ENCODE peak calls at places on chromosomes 13 and 19, in seven cellular contexts. P, Y, N, B, V, K and G are unnamed samples.
A peak's percentile ranks its signal among the peaks of the same experiment; 100 is the strongest.

GRCh38 chr19:41341669-41342490 is 11.8 kb downstream of the TGFB1 start:
- DNase-seq in P (no peak), Y (no peak), N (no peak), B (no peak), V (no peak), K (no peak), G (no peak)

GRCh38 chr19:54391589-54392061 is 23.6 kb upstream of the TTYH1 start:
- DNase-seq in P (no peak), Y (no peak), N (no peak), B (peak; percentile 41), V (no peak), K (no peak), G (no peak)

GRCh38 chr13:77833331-77833863 is 85.2 kb downstream of the EDNRB start:
- DNase-seq in P (peak; percentile 18), Y (no peak), N (no peak), B (no peak), V (no peak), K (no peak), G (no peak)

GRCh38 chr13:93963266-93964131 is 516.0 kb downstream of the DCT start:
- DNase-seq in P (no peak), Y (no peak), N (no peak), B (peak; percentile 46), V (no peak), K (no peak), G (no peak)

GRCh38 chr13:101523732-101524131 is 71.3 kb downstream of the ITGBL1 start:
- DNase-seq in P (no peak), Y (no peak), N (no peak), B (no peak), V (no peak), K (no peak), G (no peak)

GRCh38 chr13:39149896-39150295 is 111.6 kb downstream of the NHLRC3 start:
- DNase-seq in P (no peak), Y (no peak), N (no peak), B (no peak), V (no peak), K (no peak), G (no peak)

GRCh38 chr13:40665754-40666057 is 735 bp downstream of the FOXO1 start:
- DNase-seq in P (no peak), Y (no peak), N (no peak), B (no peak), V (no peak), K (no peak), G (no peak)

GRCh38 chr19:8001995-8002849 is 3.2 kb downstream of the ELAVL1 start:
- DNase-seq in P (peak; percentile 67), Y (peak; percentile 65), N (peak; percentile 85), B (peak; percentile 71), V (peak; percentile 88), K (no peak), G (peak; percentile 87)

GRCh38 chr13:32587014-32587773 is 942 bp downstream of the PDS5B start:
- DNase-seq in P (peak; percentile 70), Y (peak; percentile 79), N (peak; percentile 82), B (peak; percentile 38), V (peak; percentile 85), K (no peak), G (peak; percentile 84)

GRCh38 chr13:20312292-20312691 is 80.2 kb upstream of the GJB6 start:
- DNase-seq in P (no peak), Y (no peak), N (no peak), B (no peak), V (no peak), K (no peak), G (no peak)

GRCh38 chr19:34319785-34320184 is 45.2 kb upstream of the GPI start:
- DNase-seq in P (peak; percentile 28), Y (no peak), N (no peak), B (no peak), V (no peak), K (no peak), G (no peak)

GRCh38 chr13:42395066-42395821 is 123.3 kb downstream of the AKAP11 start:
- DNase-seq in P (no peak), Y (no peak), N (no peak), B (no peak), V (no peak), K (no peak), G (no peak)

GRCh38 chr19:42199440-42200115 is 17.9 kb downstream of the DEDD2 start:
- DNase-seq in P (no peak), Y (peak; percentile 43), N (peak; percentile 46), B (no peak), V (peak; percentile 75), K (no peak), G (no peak)

GRCh38 chr19:52188822-52189744 is 769 bp upstream of the PPP2R1A start:
- DNase-seq in P (no peak), Y (peak; percentile 70), N (no peak), B (peak; percentile 11), V (peak; percentile 100), K (peak; percentile 100), G (no peak)

GRCh38 chr19:2841858-2842574 is 741 bp downstream of the ZNF555 start:
- DNase-seq in P (no peak), Y (no peak), N (no peak), B (no peak), V (no peak), K (no peak), G (no peak)

GRCh38 chr13:44854264-44855060 is 134.8 kb downstream of the NUFIP1 start:
- DNase-seq in P (no peak), Y (peak; percentile 94), N (peak; percentile 56), B (no peak), V (no peak), K (no peak), G (no peak)

GRCh38 chr19:38417544-38418506 is 8.2 kb downstream of the RASGRP4 start:
- DNase-seq in P (peak; percentile 21), Y (no peak), N (peak; percentile 73), B (peak; percentile 74), V (peak; percentile 79), K (no peak), G (peak; percentile 44)

GRCh38 chr13:42272115-42272756 is at the start of gene AKAP11:
- DNase-seq in P (peak; percentile 28), Y (peak; percentile 26), N (peak; percentile 60), B (peak; percentile 15), V (peak; percentile 69), K (no peak), G (no peak)

GRCh38 chr13:41224113-41225110 is 30.0 kb upstream of the KBTBD7 start:
- DNase-seq in P (no peak), Y (no peak), N (no peak), B (no peak), V (no peak), K (no peak), G (no peak)

GRCh38 chr19:10835754-10836477 is at the start of gene TMED1:
- DNase-seq in P (peak; percentile 100), Y (peak; percentile 88), N (peak; percentile 99), B (peak; percentile 99), V (peak; percentile 100), K (no peak), G (peak; percentile 100)

GRCh38 chr19:10832659-10833296 is 3.2 kb downstream of the TMED1 start:
- DNase-seq in P (no peak), Y (no peak), N (no peak), B (no peak), V (peak; percentile 58), K (no peak), G (no peak)

GRCh38 chr19:10831980-10832658 is 3.9 kb downstream of the TMED1 start:
- DNase-seq in P (no peak), Y (no peak), N (no peak), B (no peak), V (no peak), K (no peak), G (no peak)

GRCh38 chr19:10836478-10837325 is 690 bp upstream of the TMED1 start:
- DNase-seq in P (peak; percentile 86), Y (no peak), N (peak; percentile 88), B (peak; percentile 93), V (peak; percentile 89), K (no peak), G (peak; percentile 90)

GRCh38 chr19:10835089-10835753 is 791 bp downstream of the TMED1 start:
- DNase-seq in P (no peak), Y (peak; percentile 100), N (no peak), B (no peak), V (no peak), K (no peak), G (no peak)
- TF ChIP-seq POLR2A in P (no peak), Y (no peak), N (no peak), B (no peak), V (no peak), K (no peak), G (peak; percentile 15)

GRCh38 chr19:48514123-48514458 is 2.5 kb upstream of the LMTK3 start:
- DNase-seq in P (no peak), Y (no peak), N (no peak), B (no peak), V (no peak), K (no peak), G (no peak)
- H3K4me3 ChIP-seq in P (no peak overlapping the region), Y (no peak overlapping the region), N (peak overlapping the region; percentile 71), B (no peak overlapping the region), V (no peak overlapping the region), K (no peak overlapping the region), G (no peak overlapping the region)

GRCh38 chr19:18650468-18651001 is 13.7 kb downstream of the KLHL26 start:
- DNase-seq in P (peak; percentile 76), Y (no peak), N (peak; percentile 82), B (no peak), V (no peak), K (no peak), G (peak; percentile 82)

GRCh38 chr19:18647807-18648206 is 11.0 kb downstream of the KLHL26 start:
- DNase-seq in P (no peak), Y (no peak), N (no peak), B (no peak), V (no peak), K (no peak), G (no peak)

GRCh38 chr19:18650048-18650435 is 13.2 kb downstream of the KLHL26 start:
- DNase-seq in P (peak; percentile 51), Y (no peak), N (peak; percentile 80), B (no peak), V (no peak), K (no peak), G (peak; percentile 67)

GRCh38 chr19:18648971-18649310 is 12.1 kb downstream of the KLHL26 start:
- DNase-seq in P (no peak), Y (no peak), N (no peak), B (no peak), V (no peak), K (no peak), G (no peak)

DNA sequence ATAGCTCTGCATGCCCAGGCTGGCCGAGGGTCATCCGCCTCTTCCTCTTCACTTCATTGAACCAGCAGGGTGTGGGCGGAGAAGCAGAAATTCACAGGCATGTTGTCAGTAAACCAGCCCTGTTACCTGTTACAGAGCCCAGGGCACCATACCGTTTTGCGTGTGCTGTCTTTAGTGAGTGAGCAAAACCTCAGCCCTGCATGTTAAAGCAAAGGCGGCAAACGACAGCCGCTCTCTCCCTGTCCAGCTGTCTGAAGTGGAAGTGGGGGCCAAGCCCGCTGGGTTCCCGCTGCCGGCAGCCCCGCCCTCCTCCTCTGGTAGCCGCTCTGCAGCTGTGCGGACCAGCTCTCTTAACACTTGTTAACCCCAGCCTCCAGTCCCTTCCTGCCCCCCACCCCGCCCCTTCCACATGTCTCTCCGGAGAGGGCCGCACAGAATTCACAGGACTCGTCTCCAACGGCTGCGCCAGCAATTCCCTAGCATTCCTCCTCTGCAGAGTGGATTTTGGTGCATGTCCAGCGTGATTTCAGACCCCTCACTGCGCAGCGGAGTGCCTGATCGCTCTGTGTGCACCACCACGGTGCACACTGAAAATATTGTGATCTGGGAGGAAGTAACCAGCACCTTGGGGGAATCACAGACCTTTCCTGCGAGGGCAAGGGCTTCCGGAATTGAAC is 12.7 kb downstream of the KLHL26 start:
- DNase-seq in P (peak; percentile 66), Y (no peak), N (peak; percentile 86), B (no peak), V (no peak), K (no peak), G (peak; percentile 65)
- H3K4me1 ChIP-seq in P (no peaks in the 10 kb centered on the region), Y (peaks cover 4% of the 10 kb centered on the region), N (peaks cover 40% of the 10 kb centered on the region), B (no peaks in the 10 kb centered on the region), V (no peaks in the 10 kb centered on the region), K (peaks cover 44% of the 10 kb centered on the region), G (peaks cover 20% of the 10 kb centered on the region)

GRCh38 chr19:15244808-15245207 is 12.6 kb upstream of the EPHX3 start:
- DNase-seq in P (no peak), Y (no peak), N (no peak), B (no peak), V (no peak), K (no peak), G (no peak)
- TF ChIP-seq POLR2A in P (no peak), Y (no peak), N (no peak), B (no peak), V (no peak), K (no peak), G (no peak)